ENCODE peak calls at places on chromosomes 3 and 15, in nine cellular contexts. N is A549, X is transverse colon, G is Peyer's patch, D is IMR-90, C is HepG2, I is tibial nerve, Q is adrenal gland, U is uterus. H is an unnamed sample.

GRCh38 chr15:50055333-50056278 is 63.4 kb downstream of the ATP8B4 start:
- DNase-seq in D (peak), G (no peak), U (no peak), Q (no peak), N (no peak), I (peak), X (no peak), C (no peak), H (no peak)

GRCh38 chr15:85618956-85619491 is 175.7 kb downstream of the KLHL25 start:
- DNase-seq in U (peak), I (peak), X (peak), D (peak), C (no peak), N (no peak), G (peak), Q (peak), H (peak)

GRCh38 chr3:127455541-127456450 is 134.7 kb downstream of the TPRA1 start:
- DNase-seq in N (peak), U (no peak), C (peak), D (peak), Q (peak), X (peak), I (peak), G (peak), H (peak)

GRCh38 chr3:108218811-108219210 is 3.4 kb downstream of the IFT57 start:
- DNase-seq in I (no peak), G (no peak), X (no peak), U (no peak), C (no peak), D (peak), N (no peak), Q (no peak), H (no peak)

GRCh38 chr15:62464705-62465104 is 299.6 kb upstream of the C2CD4B start:
- DNase-seq in X (no peak), N (no peak), C (no peak), I (no peak), Q (no peak), U (no peak), D (peak), G (no peak), H (no peak)

GRCh38 chr3:176633511-176633910 is 563.8 kb downstream of the TBL1XR1 start:
- DNase-seq in D (no peak), N (no peak), I (no peak), C (no peak), U (no peak), X (no peak), Q (no peak), G (no peak), H (no peak)

GRCh38 chr3:190533511-190534282 is 19.8 kb downstream of the IL1RAP start:
- DNase-seq in D (peak), G (peak), X (peak), U (peak), I (peak), N (peak), C (no peak), Q (peak), H (no peak)

GRCh38 chr15:65954289-65954741 is 85.0 kb downstream of the RAB11A start:
- DNase-seq in I (no peak), C (no peak), G (no peak), Q (no peak), N (no peak), U (no peak), D (peak), X (no peak), H (no peak)

GRCh38 chr3:42743204-42743995 is 29.7 kb downstream of the CCDC13 start:
- DNase-seq in D (no peak), Q (no peak), X (no peak), I (no peak), U (no peak), G (no peak), C (no peak), N (no peak), H (no peak)

GRCh38 chr3:196837819-196838420 is 29.8 kb upstream of the SENP5 start:
- DNase-seq in I (peak), C (peak), G (peak), Q (peak), N (peak), U (peak), X (peak), D (peak), H (peak)

GRCh38 chr3:99023590-99024192 is 122.2 kb upstream of the DCBLD2 start:
- DNase-seq in X (no peak), N (peak), G (no peak), D (peak), U (no peak), Q (no peak), C (peak), I (no peak), H (no peak)

GRCh38 chr3:21170964-21171363 is 580.0 kb downstream of the ZNF385D start:
- DNase-seq in D (no peak), N (no peak), Q (no peak), C (no peak), U (no peak), X (no peak), G (no peak), I (no peak), H (no peak)

GRCh38 chr3:108863799-108864135 is 41.2 kb downstream of the TRAT1 start:
- DNase-seq in D (no peak), X (no peak), G (no peak), I (no peak), U (no peak), C (no peak), Q (no peak), N (no peak), H (no peak)

GRCh38 chr3:124885466-124886167 is 1.5 kb downstream of the ITGB5 start:
- DNase-seq in D (no peak), I (no peak), Q (no peak), U (no peak), N (no peak), C (no peak), X (no peak), G (no peak), H (no peak)

GRCh38 chr15:75727031-75727531 is 14.4 kb upstream of the CSPG4 start:
- DNase-seq in G (no peak), U (no peak), X (no peak), D (no peak), I (peak), N (no peak), C (no peak), Q (no peak), H (no peak)

GRCh38 chr15:74648051-74648622 is 32.5 kb downstream of the CLK3 start:
- DNase-seq in G (no peak), D (no peak), I (no peak), Q (no peak), C (no peak), U (no peak), X (no peak), N (no peak), H (no peak)

GRCh38 chr15:36230741-36231140 is 348.7 kb upstream of the CDIN1 start:
- DNase-seq in X (no peak), D (peak), C (no peak), U (no peak), I (no peak), Q (no peak), G (no peak), N (no peak), H (no peak)

GRCh38 chr3:171116365-171116764 is 89.8 kb upstream of the SLC2A2 start:
- DNase-seq in X (no peak), Q (no peak), I (no peak), U (no peak), N (no peak), D (no peak), G (no peak), C (no peak), H (no peak)

GRCh38 chr3:140842984-140843649 is 98.5 kb upstream of the SLC25A36 start:
- DNase-seq in X (no peak), C (no peak), G (peak), Q (no peak), N (no peak), D (no peak), I (no peak), U (no peak), H (no peak)

GRCh38 chr15:100438570-100438969 is 90.2 kb downstream of the CERS3 start:
- DNase-seq in G (peak), D (no peak), N (no peak), Q (peak), I (peak), C (no peak), U (peak), X (peak), H (peak)

GRCh38 chr15:63369296-63369695 is 12.3 kb downstream of the CA12 start:
- DNase-seq in U (no peak), C (no peak), N (no peak), I (no peak), Q (no peak), X (no peak), G (no peak), D (no peak), H (no peak)

GRCh38 chr3:46221936-46222335 is 13.8 kb upstream of the CCR1 start:
- DNase-seq in D (no peak), Q (no peak), N (no peak), I (no peak), G (no peak), C (no peak), X (no peak), U (no peak), H (no peak)

GRCh38 chr3:185914911-185915629 is 22.7 kb downstream of the TRA2B start:
- DNase-seq in N (no peak), I (no peak), U (no peak), Q (no peak), D (no peak), X (no peak), G (no peak), C (no peak), H (no peak)

GRCh38 chr15:20357139-20358065 is 184.2 kb downstream of the GOLGA6L6 start:
- DNase-seq in Q (no peak), G (peak), I (no peak), N (no peak), C (no peak), D (no peak), X (no peak), U (peak), H (peak)

GRCh38 chr3:124213641-124214040 is 221.7 kb upstream of the ROPN1 start:
- DNase-seq in I (no peak), X (no peak), U (no peak), D (no peak), G (no peak), N (no peak), Q (no peak), C (no peak), H (no peak)

GRCh38 chr15:90872481-90873184 is 4.2 kb downstream of the FURIN start:
- DNase-seq in C (peak), I (no peak), Q (peak), D (peak), X (no peak), U (peak), N (no peak), G (no peak), H (no peak)

GRCh38 chr15:25933456-25934158 is 70.5 kb upstream of the ATP10A start:
- DNase-seq in Q (peak), I (peak), N (peak), G (peak), C (peak), U (peak), X (peak), D (peak), H (peak)

GRCh38 chr15:101445562-101446526 is 43.7 kb downstream of the PCSK6 start:
- DNase-seq in U (no peak), G (no peak), C (peak), X (no peak), I (peak), N (no peak), Q (no peak), D (peak), H (peak)
- TF ChIP-seq POLR2A in U (no peak), G (no peak), C (peak), X (no peak), I (no peak), N (no peak), Q (no peak), D (no peak), H (no peak)

DNA sequence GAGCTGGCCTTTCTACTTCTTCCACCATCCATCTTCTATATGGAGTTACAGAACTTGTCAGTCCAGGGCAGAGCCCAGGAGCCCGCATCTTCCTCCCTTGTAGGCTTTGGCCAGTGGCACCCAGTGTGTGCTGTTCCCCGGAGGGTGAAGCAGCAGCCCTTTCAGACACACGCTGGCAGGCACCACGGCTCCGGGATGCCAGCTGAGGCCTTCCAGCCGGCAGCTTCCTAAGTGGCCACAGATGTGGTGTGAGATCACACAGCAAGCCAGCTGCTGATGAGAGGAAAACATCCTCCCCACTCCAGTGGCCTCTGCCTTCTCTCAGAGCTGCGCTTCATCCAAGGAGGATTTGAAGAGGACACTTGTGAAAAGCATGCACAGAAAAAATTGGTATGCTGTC is 24.1 kb downstream of the CRABP1 start:
- DNase-seq in X (no peak), N (no peak), D (no peak), Q (no peak), U (no peak), I (no peak), C (no peak), G (no peak), H (no peak)
- H3K27ac ChIP-seq in X (no peak), N (no peak), D (no peak), Q (no peak), U (no peak), I (no peak), C (no peak), G (no peak), H (no peak)

GRCh38 chr15:69300129-69300588 is 1.4 kb downstream of the PAQR5 start:
- DNase-seq in U (no peak), C (no peak), Q (peak), X (peak), I (no peak), N (no peak), D (no peak), G (no peak), H (peak)
- TF ChIP-seq POLR2A in U (no peak), C (no peak), Q (no peak), X (peak), I (no peak), N (no peak), D (no peak), G (no peak), H (no peak)

GRCh38 chr3:13265507-13265906 is 154.6 kb downstream of the NUP210 start:
- DNase-seq in U (no peak), N (no peak), X (no peak), D (no peak), I (no peak), G (no peak), C (no peak), Q (no peak), H (no peak)

GRCh38 chr3:13266005-13266404 is 154.1 kb downstream of the NUP210 start:
- DNase-seq in D (no peak), G (no peak), C (no peak), U (no peak), I (no peak), X (no peak), N (no peak), Q (no peak), H (no peak)

GRCh38 chr3:13264468-13264795 is 155.7 kb downstream of the NUP210 start:
- DNase-seq in I (no peak), D (no peak), C (no peak), X (no peak), U (no peak), Q (no peak), N (no peak), G (no peak), H (no peak)

GRCh38 chr3:13263770-13264467 is 156.2 kb downstream of the NUP210 start:
- DNase-seq in X (no peak), N (no peak), G (no peak), D (no peak), I (no peak), C (peak), Q (peak), U (no peak), H (no peak)

GRCh38 chr3:13265016-13265415 is 155.1 kb downstream of the NUP210 start:
- DNase-seq in C (no peak), X (no peak), U (no peak), I (no peak), N (no peak), G (no peak), Q (no peak), D (no peak), H (no peak)
- H3K27ac ChIP-seq in C (peak), X (no peak), U (no peak), I (no peak), N (no peak), G (no peak), Q (no peak), D (no peak), H (no peak)

DNA sequence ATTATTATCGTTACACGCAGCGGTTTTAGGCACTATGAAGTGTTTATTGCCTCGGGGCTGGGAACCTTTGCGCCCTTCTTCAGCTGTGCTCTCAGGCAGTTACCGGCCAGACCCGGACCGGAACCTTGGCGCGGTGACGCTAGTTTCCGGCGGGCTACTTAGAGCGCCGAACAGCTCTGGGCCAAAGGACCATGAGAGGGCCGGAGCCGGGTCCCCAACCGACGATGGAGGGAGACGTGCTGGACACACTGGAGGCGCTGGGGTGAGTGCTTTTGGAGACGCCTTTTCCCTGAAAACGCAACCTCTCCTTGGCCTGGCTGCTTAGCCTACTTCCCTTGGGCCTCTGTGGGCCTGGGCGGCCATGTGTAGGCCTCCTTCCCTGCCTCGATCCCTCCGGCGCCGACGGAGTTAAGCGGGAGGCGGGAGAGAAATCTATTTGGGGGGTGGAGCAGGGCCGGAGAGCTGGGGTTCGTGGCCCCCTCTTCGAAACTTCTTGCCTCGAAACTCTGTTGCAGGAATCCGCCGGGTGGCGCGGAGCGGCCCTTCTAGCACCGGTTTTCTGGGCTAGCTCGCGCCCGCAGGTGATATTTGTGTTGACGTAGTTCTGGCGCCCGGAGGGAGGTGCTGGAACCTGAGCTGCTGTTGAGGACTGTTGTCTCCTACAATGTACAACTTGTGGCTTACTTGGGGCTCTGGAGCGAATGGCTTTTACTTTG is at the start of gene FAM98B:
- DNase-seq in C (peak), N (peak), D (peak), X (peak), U (peak), G (peak), Q (peak), I (peak), H (peak)
- TF ChIP-seq POLR2A in C (peak), N (peak), D (peak), X (peak), U (peak), G (peak), Q (no peak), I (peak), H (no peak)